ENCODE peak calls at places on chromosomes 3 and 15, in ten cellular contexts. L is mammary epithelial cell, P is GM10248, C is Calu3, D is brain microvascular endothelial cell, X is suprapubic skin, F is activated B cell treated with CpG ODN at 0.5 μM for 24 hours, A is HFFc6, U is mesothelial cell of epicardium, Q is NB4. R is an unnamed sample.
A peak's percentile ranks its signal among the peaks of the same experiment; 100 is the strongest.

GRCh38 chr3:163951397-163951987 is 1126.8 kb downstream of the SI start:
- DNase-seq in L (no peak), P (no peak), C (no peak), D (no peak), X (no peak), F (no peak), A (no peak), U (no peak), Q (peak; percentile 4), R (no peak)

GRCh38 chr3:111517801-111518200 is 24.2 kb upstream of the CD96 start:
- DNase-seq in L (peak; percentile 27), P (no peak), C (no peak), D (no peak), X (no peak), F (no peak), A (no peak), U (no peak), Q (no peak), R (no peak)

GRCh38 chr3:115321396-115321795 is 174.3 kb upstream of the ZBTB20 start:
- DNase-seq in L (peak; percentile 51), P (no peak), C (no peak), D (peak; percentile 19), X (no peak), F (no peak), A (peak; percentile 19), U (no peak), Q (no peak), R (no peak)

GRCh38 chr3:194761384-194761783 is 75.7 kb downstream of the FAM43A start:
- DNase-seq in L (peak; percentile 30), P (no peak), C (no peak), D (no peak), X (no peak), F (no peak), A (no peak), U (no peak), Q (no peak), R (no peak)

GRCh38 chr3:102673271-102674115 is 238.7 kb downstream of the ZPLD1 start:
- DNase-seq in L (peak; percentile 25), P (peak; percentile 56), C (peak; percentile 73), D (peak; percentile 22), X (no peak), F (peak; percentile 19), A (peak; percentile 8), U (peak; percentile 35), Q (peak; percentile 58), R (no peak)

GRCh38 chr3:100106531-100107155 is 7.7 kb downstream of the FILIP1L start:
- DNase-seq in L (peak; percentile 64), P (no peak), C (no peak), D (peak; percentile 68), X (no peak), F (no peak), A (no peak), U (no peak), Q (no peak), R (no peak)

GRCh38 chr3:87742250-87742649 is 316.6 kb downstream of the CGGBP1 start:
- DNase-seq in L (no peak), P (no peak), C (no peak), D (no peak), X (no peak), F (no peak), A (no peak), U (no peak), Q (no peak), R (no peak)

GRCh38 chr3:8645717-8646116 is 1.1 kb upstream of the SSUH2 start:
- DNase-seq in L (no peak), P (no peak), C (peak; percentile 52), D (no peak), X (no peak), F (no peak), A (no peak), U (no peak), Q (no peak), R (no peak)

GRCh38 chr3:169041677-169042171 is 621.8 kb downstream of the MECOM start:
- DNase-seq in L (peak; percentile 43), P (no peak), C (no peak), D (peak; percentile 18), X (no peak), F (no peak), A (peak; percentile 52), U (no peak), Q (peak; percentile 12), R (no peak)
- TF ChIP-seq CTCF in L (peak; percentile 63), P (no peak), C (peak; percentile 63), D (peak; percentile 31), X (peak; percentile 32), F (no peak), A (peak; percentile 83), U (peak; percentile 37), Q (peak; percentile 15), R (peak; percentile 72)

GRCh38 chr15:63022663-63023062 is 19.9 kb upstream of the TPM1 start:
- DNase-seq in L (no peak), P (no peak), C (no peak), D (no peak), X (no peak), F (no peak), A (no peak), U (no peak), Q (no peak), R (no peak)

GRCh38 chr15:63020128-63020527 is 22.4 kb upstream of the TPM1 start:
- DNase-seq in L (no peak), P (no peak), C (no peak), D (no peak), X (no peak), F (no peak), A (no peak), U (no peak), Q (no peak), R (no peak)

GRCh38 chr15:63021031-63021430 is 21.5 kb upstream of the TPM1 start:
- DNase-seq in L (peak; percentile 36), P (no peak), C (no peak), D (no peak), X (no peak), F (no peak), A (no peak), U (no peak), Q (no peak), R (no peak)

GRCh38 chr15:63023351-63023945 is 19.1 kb upstream of the TPM1 start:
- DNase-seq in L (peak; percentile 63), P (no peak), C (no peak), D (peak; percentile 74), X (no peak), F (no peak), A (peak; percentile 94), U (no peak), Q (no peak), R (no peak)

DNA sequence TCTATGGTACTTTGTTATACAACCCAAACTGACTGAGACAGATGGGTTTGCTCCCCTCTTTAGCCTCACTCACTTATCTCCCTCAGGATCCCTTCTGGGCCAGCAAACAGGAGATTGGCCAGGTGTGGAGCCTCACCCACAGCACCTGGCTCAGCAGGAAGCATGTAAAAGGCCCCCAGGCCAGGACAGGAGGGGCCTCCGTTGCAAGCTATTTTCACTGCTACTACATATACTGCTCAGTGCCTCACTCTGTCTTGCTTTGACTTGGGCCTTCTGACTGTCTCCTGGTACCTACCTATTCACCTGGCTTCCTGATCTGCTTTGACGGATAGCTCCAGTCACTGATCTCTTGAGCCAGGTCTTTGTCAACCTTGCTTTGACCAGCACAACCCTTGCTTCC is 20.4 kb upstream of the TPM1 start:
- DNase-seq in L (no peak), P (no peak), C (no peak), D (no peak), X (no peak), F (no peak), A (no peak), U (no peak), Q (no peak), R (no peak)
- TF ChIP-seq CTCF in L (no peak), P (no peak), C (no peak), D (no peak), X (no peak), F (no peak), A (no peak), U (no peak), Q (no peak), R (no peak)

GRCh38 chr3:24503499-24504176 is 9.0 kb upstream of the THRB start:
- DNase-seq in L (no peak), P (no peak), C (no peak), D (no peak), X (no peak), F (no peak), A (no peak), U (no peak), Q (no peak), R (no peak)

GRCh38 chr3:24499991-24500390 is 5.3 kb upstream of the THRB start:
- DNase-seq in L (no peak), P (no peak), C (no peak), D (no peak), X (no peak), F (no peak), A (no peak), U (no peak), Q (no peak), R (no peak)

GRCh38 chr3:24500806-24501205 is 6.2 kb upstream of the THRB start:
- DNase-seq in L (no peak), P (no peak), C (no peak), D (no peak), X (no peak), F (no peak), A (no peak), U (no peak), Q (no peak), R (no peak)

GRCh38 chr3:24504765-24505164 is 10.1 kb upstream of the THRB start:
- DNase-seq in L (no peak), P (no peak), C (no peak), D (no peak), X (no peak), F (no peak), A (no peak), U (no peak), Q (no peak), R (no peak)

DNA sequence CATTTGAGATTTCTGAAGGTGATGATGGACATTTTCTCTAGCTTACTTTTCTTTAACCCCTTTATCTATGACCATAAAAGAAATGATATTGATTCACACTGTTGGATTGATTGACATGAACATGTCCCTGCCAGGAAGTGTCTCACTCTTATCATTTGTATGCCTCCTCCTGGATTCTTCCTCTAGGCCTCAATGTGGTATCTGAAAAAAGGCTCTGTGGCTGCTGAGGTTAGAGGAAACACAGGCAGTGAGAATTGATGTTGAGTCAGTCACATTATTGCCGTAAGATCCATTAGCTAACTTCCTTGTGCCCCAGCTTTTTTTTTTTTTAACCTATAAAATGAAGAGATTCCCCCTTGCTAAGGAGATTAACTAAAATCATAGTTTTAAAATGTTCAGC is 8.0 kb upstream of the THRB start:
- DNase-seq in L (peak; percentile 80), P (no peak), C (no peak), D (peak; percentile 53), X (no peak), F (no peak), A (no peak), U (no peak), Q (peak; percentile 36), R (no peak)
- TF ChIP-seq CTCF in L (no peak), P (no peak), C (no peak), D (no peak), X (no peak), F (no peak), A (no peak), U (no peak), Q (no peak), R (no peak)

DNA sequence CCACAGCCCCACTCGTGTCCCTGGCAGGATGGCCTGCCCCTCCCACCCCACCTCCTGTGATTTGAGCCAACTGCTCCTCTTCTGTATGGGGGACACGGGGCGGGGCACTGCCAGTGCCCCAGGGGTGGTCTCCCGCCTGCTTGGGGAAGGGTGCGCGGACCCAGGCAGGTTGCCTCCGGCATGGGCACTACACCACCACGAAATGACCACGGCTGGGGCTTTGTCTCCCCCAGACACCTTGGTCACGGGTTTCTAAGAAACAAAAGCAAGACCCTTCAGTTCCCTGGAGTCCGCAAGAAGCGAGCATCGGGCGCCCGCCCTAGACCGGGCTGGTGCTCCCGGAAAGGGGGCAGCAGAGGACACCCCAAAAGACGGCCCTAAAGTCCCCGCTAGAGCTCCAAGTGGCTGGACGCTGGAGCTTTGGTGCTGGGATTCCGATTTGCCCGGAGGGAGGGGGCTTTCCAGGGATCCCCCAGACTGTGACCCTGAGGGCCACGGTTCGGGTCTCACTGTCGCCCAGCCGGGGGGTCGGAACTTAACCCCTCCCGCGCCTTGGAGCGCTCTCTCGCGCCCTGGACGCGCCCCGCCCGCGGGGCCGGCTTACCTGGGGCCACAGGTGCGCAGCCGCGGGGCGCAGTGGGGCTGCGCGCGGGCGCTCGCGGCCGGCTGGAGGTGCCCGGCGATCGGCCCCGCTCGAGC is 219.5 kb upstream of the PRICKLE2 start:
- DNase-seq in L (no peak), P (no peak), C (peak; percentile 9), D (no peak), X (no peak), F (no peak), A (no peak), U (no peak), Q (no peak), R (no peak)
- TF ChIP-seq CTCF in L (peak; percentile 6), P (no peak), C (no peak), D (peak; percentile 31), X (no peak), F (no peak), A (peak; percentile 28), U (no peak), Q (no peak), R (peak; percentile 13)